ENCODE peak calls at places on chromosomes 5 and 9, in six cellular contexts. X is IMR-90, Y is HepG2, G is A549, E is K562, P is SK-N-SH. K is an unnamed sample.

GRCh38 chr9:137638680-137639079 is 19.9 kb downstream of the EHMT1 start:
- DNase-seq in X (no peak), Y (no peak), G (no peak), E (no peak), P (no peak), K (no peak)

GRCh38 chr5:54868511-54869483 is 116.6 kb downstream of the ESM1 start:
- DNase-seq in X (no peak), Y (no peak), G (no peak), E (no peak), P (no peak), K (no peak)

GRCh38 chr5:126234563-126235195 is 188.5 kb upstream of the GRAMD2B start:
- DNase-seq in X (peak), Y (peak), G (peak), E (peak), P (peak), K (no peak)

GRCh38 chr5:127072861-127073846 is at the start of gene C5orf63:
- DNase-seq in X (peak), Y (peak), G (peak), E (peak), P (peak), K (peak)

GRCh38 chr5:1411099-1411498 is 34.1 kb downstream of the SLC6A3 start:
- DNase-seq in X (no peak), Y (no peak), G (no peak), E (no peak), P (no peak), K (no peak)

GRCh38 chr5:134460551-134460950 is 48.9 kb upstream of the CDKN2AIPNL start:
- DNase-seq in X (no peak), Y (no peak), G (no peak), E (peak), P (no peak), K (no peak)

GRCh38 chr5:88944751-88945507 is 61.9 kb upstream of the MEF2C start:
- DNase-seq in X (peak), Y (no peak), G (no peak), E (no peak), P (peak), K (no peak)

GRCh38 chr5:33092719-33093118 is 348.0 kb upstream of the TARS1 start:
- DNase-seq in X (no peak), Y (no peak), G (no peak), E (no peak), P (no peak), K (no peak)

GRCh38 chr9:137486545-137487453 is 27.7 kb upstream of the NSMF start:
- DNase-seq in X (no peak), Y (no peak), G (no peak), E (no peak), P (peak), K (no peak)

GRCh38 chr9:90953200-90953599 is 151.6 kb downstream of the SYK start:
- DNase-seq in X (no peak), Y (no peak), G (no peak), E (no peak), P (no peak), K (no peak)

GRCh38 chr9:31304576-31304975 is 1079.9 kb upstream of the ACO1 start:
- DNase-seq in X (peak), Y (no peak), G (peak), E (no peak), P (no peak), K (no peak)

GRCh38 chr5:32733582-32734340 is 22.6 kb downstream of the NPR3 start:
- DNase-seq in X (no peak), Y (no peak), G (no peak), E (no peak), P (no peak), K (no peak)

GRCh38 chr9:86469476-86470087 is 115.4 kb upstream of the TUT7 start:
- DNase-seq in X (no peak), Y (no peak), G (no peak), E (no peak), P (no peak), K (no peak)

GRCh38 chr9:107933042-107933441 is 443.5 kb upstream of the KLF4 start:
- DNase-seq in X (peak), Y (no peak), G (peak), E (no peak), P (no peak), K (no peak)

GRCh38 chr9:91162311-91162710 is 199.4 kb downstream of the AUH start:
- DNase-seq in X (peak), Y (no peak), G (no peak), E (peak), P (no peak), K (no peak)

GRCh38 chr5:146042628-146043279 is 62.6 kb downstream of the PLAC8L1 start:
- DNase-seq in X (peak), Y (no peak), G (peak), E (peak), P (no peak), K (no peak)

GRCh38 chr9:126205260-126205659 is 121.4 kb upstream of the MVB12B start:
- DNase-seq in X (no peak), Y (no peak), G (no peak), E (no peak), P (peak), K (no peak)

GRCh38 chr5:130514984-130515690 is 610.9 kb downstream of the CHSY3 start:
- DNase-seq in X (peak), Y (no peak), G (peak), E (no peak), P (no peak), K (no peak)

GRCh38 chr9:127987103-127987614 is 6.4 kb upstream of the EEIG1 start:
- DNase-seq in X (no peak), Y (peak), G (peak), E (no peak), P (no peak), K (no peak)

GRCh38 chr5:179836225-179837019 is 15.7 kb downstream of the SQSTM1 start:
- DNase-seq in X (peak), Y (no peak), G (no peak), E (peak), P (no peak), K (no peak)

GRCh38 chr5:107636555-107636954 is 34.2 kb downstream of the EFNA5 start:
- DNase-seq in X (no peak), Y (no peak), G (no peak), E (no peak), P (no peak), K (no peak)

GRCh38 chr9:131169567-131169966 is 44.2 kb downstream of the NUP214 start:
- DNase-seq in X (no peak), Y (no peak), G (no peak), E (no peak), P (no peak), K (no peak)
- TF ChIP-seq SMC3 in X (no peak), Y (no peak), G (no peak), E (no peak), P (no peak), K (no peak)

GRCh38 chr5:95626701-95627100 is 6.8 kb downstream of the GPR150 start:
- DNase-seq in X (no peak), Y (no peak), G (no peak), E (no peak), P (no peak), K (no peak)

GRCh38 chr5:95620870-95621838 is 1.3 kb downstream of the GPR150 start:
- DNase-seq in X (no peak), Y (no peak), G (peak), E (no peak), P (peak), K (no peak)

GRCh38 chr5:95621839-95622629 is 2.1 kb downstream of the GPR150 start:
- DNase-seq in X (no peak), Y (no peak), G (no peak), E (no peak), P (no peak), K (no peak)

GRCh38 chr5:95624368-95624767 is 4.5 kb downstream of the GPR150 start:
- DNase-seq in X (no peak), Y (no peak), G (no peak), E (no peak), P (no peak), K (no peak)

GRCh38 chr5:95623706-95624105 is 3.8 kb downstream of the GPR150 start:
- DNase-seq in X (no peak), Y (no peak), G (no peak), E (no peak), P (no peak), K (no peak)
- TF ChIP-seq SMC3 in X (no peak), Y (no peak), G (no peak), E (no peak), P (no peak), K (no peak)

GRCh38 chr5:158966691-158967090 is 133.0 kb downstream of the EBF1 start:
- DNase-seq in X (no peak), Y (no peak), G (no peak), E (no peak), P (no peak), K (no peak)

GRCh38 chr5:158970569-158971014 is 129.1 kb downstream of the EBF1 start:
- DNase-seq in X (peak), Y (no peak), G (no peak), E (no peak), P (no peak), K (no peak)

GRCh38 chr5:158968160-158968559 is 131.6 kb downstream of the EBF1 start:
- DNase-seq in X (no peak), Y (no peak), G (no peak), E (no peak), P (no peak), K (no peak)

GRCh38 chr5:158967566-158967965 is 132.2 kb downstream of the EBF1 start:
- DNase-seq in X (peak), Y (no peak), G (peak), E (no peak), P (no peak), K (no peak)
- TF ChIP-seq SMC3 in X (no peak), Y (no peak), G (no peak), E (no peak), P (no peak), K (no peak)

GRCh38 chr9:109014267-109015025 is 1.1 kb upstream of the CTNNAL1 start:
- DNase-seq in X (peak), Y (no peak), G (peak), E (peak), P (no peak), K (no peak)
- TF ChIP-seq SMC3 in X (no peak), Y (no peak), G (no peak), E (no peak), P (no peak), K (no peak)

K was measured in GM12878.